ENCODE peak calls at places on chromosomes 12 and 14, in seven cellular contexts. D is activated B cell treated with CpG ODN at 0.5 μM for 24 hours; V is activated naive CD4-positive, alpha-beta T cell; M is activated T-helper 9 cell treated with anti-CD3 and anti-CD28 coated beads, Interleukin-2, amount 50 U/mL, for 16 hours; U is substantia nigra; Q is AG04450; Z is Karpas-422. E is an unnamed sample.

GRCh38 chr14:104998801-104999200 is 13.2 kb downstream of the CLBA1 start:
- DNase-seq in V (no peak), D (no peak), M (no peak), Z (no peak), Q (no peak), U (no peak), E (no peak)

GRCh38 chr14:22939684-22940083 is 10.5 kb upstream of the PRMT5 start:
- DNase-seq in Q (peak), Z (no peak), M (no peak), U (no peak), D (no peak), V (no peak), E (no peak)

GRCh38 chr14:69281450-69282169 is 21.7 kb downstream of the GALNT16 start:
- DNase-seq in D (no peak), Z (no peak), M (no peak), Q (no peak), U (no peak), V (no peak), E (no peak)

GRCh38 chr12:96208346-96208745 is 14.2 kb downstream of the ELK3 start:
- DNase-seq in U (no peak), Q (no peak), V (no peak), M (no peak), D (no peak), Z (no peak), E (no peak)

GRCh38 chr14:32444262-32444661 is 115.2 kb downstream of the AKAP6 start:
- DNase-seq in U (no peak), Q (no peak), D (no peak), Z (no peak), M (no peak), V (no peak), E (no peak)

GRCh38 chr12:2624543-2625266 is 170.1 kb upstream of the FKBP4 start:
- DNase-seq in D (no peak), M (no peak), Q (no peak), V (no peak), Z (peak), U (no peak), E (no peak)

GRCh38 chr12:30847259-30847658 is 79.3 kb upstream of the TSPAN11 start:
- DNase-seq in U (no peak), V (no peak), M (no peak), Q (peak), D (no peak), Z (peak), E (no peak)

GRCh38 chr12:12883369-12884001 is 7.9 kb upstream of the GPRC5A start:
- DNase-seq in Q (no peak), M (no peak), U (no peak), Z (no peak), D (no peak), V (no peak), E (no peak)

GRCh38 chr12:57110189-57111045 is 745 bp downstream of the STAT6 start:
- DNase-seq in Z (peak), D (peak), Q (no peak), M (peak), U (no peak), V (peak), E (peak)

GRCh38 chr12:93237235-93237915 is 140.3 kb upstream of the NUDT4 start:
- DNase-seq in M (no peak), Q (no peak), D (no peak), Z (no peak), U (no peak), V (no peak), E (no peak)

GRCh38 chr12:67208326-67209067 is 60.7 kb upstream of the CAND1 start:
- DNase-seq in V (no peak), U (no peak), D (no peak), M (no peak), Q (no peak), Z (no peak), E (no peak)

GRCh38 chr12:53190108-53190729 is 9.5 kb upstream of the CSAD start:
- DNase-seq in Q (no peak), Z (peak), U (no peak), D (no peak), M (peak), V (no peak), E (no peak)

E was measured in activated gamma-delta T cell.